ENCODE peak calls at places on chromosomes 3 and 15, in seven cellular contexts. C is H9, K is IMR-90, V is neuronal stem cell, P is trophoblast cell, J is mesendoderm, M is mesenchymal stem cell. Q is an unnamed sample.

GRCh38 chr3:30873667-30874066 is 20.8 kb downstream of the GADL1 start:
- DNase-seq in C (no peak), K (peak; percentile 1), V (no peak), P (no peak), J (no peak), M (no peak), Q (no peak)

GRCh38 chr3:76021376-76021775 is 236.0 kb upstream of the ZNF717 start:
- DNase-seq in C (no peak), K (peak; percentile 23), V (no peak), P (no peak), J (no peak), M (peak; percentile 20), Q (no peak)

GRCh38 chr15:49200347-49200746 is 30.3 kb downstream of the GALK2 start:
- DNase-seq in C (no peak), K (no peak), V (no peak), P (no peak), J (no peak), M (no peak), Q (no peak)

GRCh38 chr3:176950743-176951142 is 246.5 kb downstream of the TBL1XR1 start:
- DNase-seq in C (no peak), K (peak; percentile 59), V (no peak), P (peak; percentile 72), J (no peak), M (no peak), Q (no peak)

GRCh38 chr3:72271215-72271614 is 486.3 kb upstream of the PROK2 start:
- DNase-seq in C (no peak), K (no peak), V (no peak), P (no peak), J (no peak), M (no peak), Q (no peak)

GRCh38 chr3:27166888-27167287 is 202.3 kb downstream of the NEK10 start:
- DNase-seq in C (no peak), K (peak; percentile 91), V (no peak), P (peak; percentile 58), J (peak; percentile 60), M (peak; percentile 71), Q (no peak)

GRCh38 chr3:99534951-99535704 is 103.3 kb upstream of the COL8A1 start:
- DNase-seq in C (no peak), K (peak; percentile 93), V (no peak), P (peak; percentile 59), J (no peak), M (peak; percentile 83), Q (no peak)

GRCh38 chr15:73375755-73376305 is 7.1 kb upstream of the HCN4 start:
- DNase-seq in C (no peak), K (no peak), V (no peak), P (no peak), J (peak; percentile 44), M (no peak), Q (no peak)

GRCh38 chr3:52649461-52650210 is 36.1 kb downstream of the PBRM1 start:
- DNase-seq in C (no peak), K (peak; percentile 70), V (no peak), P (peak; percentile 82), J (no peak), M (no peak), Q (no peak)

GRCh38 chr3:111728566-111728935 is 130.5 kb upstream of the PHLDB2 start:
- DNase-seq in C (no peak), K (no peak), V (no peak), P (no peak), J (no peak), M (no peak), Q (no peak)

GRCh38 chr15:22942877-22943276 is 37.3 kb downstream of the CYFIP1 start:
- DNase-seq in C (no peak), K (no peak), V (no peak), P (no peak), J (no peak), M (no peak), Q (no peak)

GRCh38 chr3:13400114-13400696 is 19.9 kb downstream of the NUP210 start:
- DNase-seq in C (no peak), K (no peak), V (no peak), P (no peak), J (no peak), M (no peak), Q (no peak)

GRCh38 chr3:33131328-33132018 is 17.7 kb downstream of the CRTAP start:
- DNase-seq in C (peak; percentile 74), K (peak; percentile 70), V (peak; percentile 70), P (peak; percentile 89), J (peak; percentile 91), M (peak; percentile 67), Q (peak; percentile 41)

GRCh38 chr15:29570121-29570930 is 251.9 kb downstream of the TJP1 start:
- DNase-seq in C (no peak), K (no peak), V (peak; percentile 41), P (peak; percentile 53), J (peak; percentile 54), M (peak; percentile 5), Q (no peak)

GRCh38 chr3:153260681-153261080 is 98.7 kb downstream of the RAP2B start:
- DNase-seq in C (no peak), K (no peak), V (no peak), P (peak; percentile 94), J (no peak), M (no peak), Q (no peak)

GRCh38 chr3:57078366-57079220 is 18.1 kb downstream of the SPATA12 start:
- DNase-seq in C (peak; percentile 62), K (peak; percentile 16), V (no peak), P (peak; percentile 95), J (peak; percentile 78), M (peak; percentile 84), Q (peak; percentile 89)

GRCh38 chr3:124444075-124444474 is 286.2 kb upstream of the UMPS start:
- DNase-seq in C (no peak), K (no peak), V (no peak), P (no peak), J (no peak), M (no peak), Q (no peak)

GRCh38 chr3:47003461-47004368 is 24.2 kb downstream of the NBEAL2 start:
- DNase-seq in C (no peak), K (no peak), V (no peak), P (no peak), J (no peak), M (no peak), Q (no peak)

GRCh38 chr3:55543228-55543627 is 56.1 kb upstream of the WNT5A start:
- DNase-seq in C (no peak), K (no peak), V (no peak), P (no peak), J (no peak), M (no peak), Q (no peak)

GRCh38 chr15:64070965-64071851 is 22.4 kb downstream of the CIAO2A start:
- DNase-seq in C (no peak), K (peak; percentile 88), V (no peak), P (peak; percentile 78), J (no peak), M (peak; percentile 85), Q (no peak)

GRCh38 chr15:83016906-83017305 is 5.5 kb upstream of the C15orf40 start:
- DNase-seq in C (no peak), K (no peak), V (no peak), P (no peak), J (no peak), M (no peak), Q (no peak)

GRCh38 chr3:154059798-154060197 is 61.4 kb upstream of the ARHGEF26 start:
- DNase-seq in C (no peak), K (no peak), V (no peak), P (peak; percentile 59), J (peak; percentile 51), M (no peak), Q (no peak)

GRCh38 chr3:117408811-117409210 is 699.2 kb downstream of the TUSC7 start:
- DNase-seq in C (no peak), K (peak; percentile 52), V (no peak), P (peak; percentile 6), J (no peak), M (no peak), Q (no peak)
- H2AK5ac ChIP-seq in C (no peak overlapping the region), K (no peak overlapping the region), V (no peak overlapping the region), P (no peak overlapping the region), J (no peak overlapping the region), M (no peak overlapping the region), Q (no peak overlapping the region)

GRCh38 chr3:195748661-195749060 is 27.9 kb downstream of the MUC20 start:
- DNase-seq in C (no peak), K (no peak), V (no peak), P (no peak), J (no peak), M (no peak), Q (no peak)
- H2AK5ac ChIP-seq in C (no peak overlapping the region), K (no peak overlapping the region), V (no peak overlapping the region), P (no peak overlapping the region), J (no peak overlapping the region), M (no peak overlapping the region), Q (no peak overlapping the region)

GRCh38 chr3:185865277-185865676 is 40.4 kb upstream of the IGF2BP2 start:
- DNase-seq in C (no peak), K (no peak), V (peak; percentile 11), P (no peak), J (no peak), M (no peak), Q (no peak)
- H2AK5ac ChIP-seq in C (no peak overlapping the region), K (no peak overlapping the region), V (no peak overlapping the region), P (no peak overlapping the region), J (no peak overlapping the region), M (no peak overlapping the region), Q (no peak overlapping the region)

DNA sequence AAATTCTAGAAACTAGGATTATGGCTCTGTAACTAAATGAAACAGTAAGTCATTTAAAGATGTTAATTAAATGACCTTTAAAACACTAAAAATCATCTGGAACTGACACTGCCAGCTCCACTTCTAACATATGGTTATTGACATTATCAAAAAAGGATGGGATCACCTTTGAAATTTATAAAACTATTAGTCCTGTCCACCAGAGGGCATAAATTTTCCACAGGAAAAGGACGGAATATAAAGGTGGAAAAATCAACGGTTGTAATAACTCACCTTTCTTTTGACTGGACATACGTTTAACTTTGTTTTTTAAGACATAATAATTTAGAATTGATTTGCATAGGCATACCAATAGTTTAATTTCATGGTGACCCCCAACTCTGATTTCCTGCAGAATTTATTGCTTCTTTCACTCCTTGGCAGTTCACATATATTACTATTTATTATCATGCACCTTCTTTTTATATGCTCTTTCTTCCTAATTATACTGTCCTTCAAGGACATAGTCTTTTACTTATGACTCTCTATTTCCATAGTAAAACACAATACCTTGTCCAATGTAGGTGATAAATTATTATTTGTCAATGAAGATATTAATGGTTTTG is 345.7 kb downstream of the CADM2 start:
- DNase-seq in C (no peak), K (no peak), V (no peak), P (peak; percentile 25), J (peak; percentile 7), M (no peak), Q (no peak)
- H2AK5ac ChIP-seq in C (no peak overlapping the region), K (no peak overlapping the region), V (no peak overlapping the region), P (no peak overlapping the region), J (no peak overlapping the region), M (no peak overlapping the region), Q (no peak overlapping the region)